ENCODE peak calls at places on chromosomes 13 and 19, in four cellular contexts. One of them, this sample, is unnamed.

GRCh38 chr13:82076421-82076820 is 1735.5 kb upstream of the SPRY2 start:
- DNase-seq in H1: no peak
- DNase-seq in GM12878: no peak
- DNase-seq in K562: no peak
- DNase-seq in this sample: no peak

GRCh38 chr13:40206241-40207109 is 460.0 kb downstream of the FOXO1 start:
- DNase-seq in H1: no peak
- DNase-seq in GM12878: peak
- DNase-seq in K562: no peak
- DNase-seq in this sample: peak

GRCh38 chr19:46221981-46222610 is 7.4 kb upstream of the IGFL1 start:
- DNase-seq in H1: peak
- DNase-seq in GM12878: no peak
- DNase-seq in K562: no peak
- DNase-seq in this sample: peak

GRCh38 chr13:95445116-95445515 is 107.4 kb upstream of the CLDN10 start:
- DNase-seq in H1: no peak
- DNase-seq in GM12878: no peak
- DNase-seq in K562: peak
- DNase-seq in this sample: no peak

GRCh38 chr19:44796701-44797115 is 12.2 kb upstream of the BCAM start:
- DNase-seq in H1: no peak
- DNase-seq in GM12878: no peak
- DNase-seq in K562: no peak
- DNase-seq in this sample: peak

GRCh38 chr19:37467608-37468090 is 405 bp upstream of the ZNF569 start:
- DNase-seq in H1: no peak
- DNase-seq in GM12878: no peak
- DNase-seq in K562: no peak
- DNase-seq in this sample: no peak

GRCh38 chr19:11256189-11256588 is 6.1 kb downstream of the DOCK6 start:
- DNase-seq in H1: no peak
- DNase-seq in GM12878: no peak
- DNase-seq in K562: no peak
- DNase-seq in this sample: peak

GRCh38 chr19:10797541-10798256 is 38.3 kb downstream of the TMED1 start:
- DNase-seq in H1: no peak
- DNase-seq in GM12878: peak
- DNase-seq in K562: no peak
- DNase-seq in this sample: no peak

GRCh38 chr13:25203256-25203794 is 31.2 kb upstream of the AMER2 start:
- DNase-seq in H1: no peak
- DNase-seq in GM12878: no peak
- DNase-seq in K562: no peak
- DNase-seq in this sample: no peak

GRCh38 chr19:46065486-46065885 is 24.7 kb upstream of the IGFL4 start:
- DNase-seq in H1: no peak
- DNase-seq in GM12878: no peak
- DNase-seq in K562: no peak
- DNase-seq in this sample: no peak

GRCh38 chr19:18713550-18714117 is 30.2 kb downstream of the CRTC1 start:
- DNase-seq in H1: no peak
- DNase-seq in GM12878: no peak
- DNase-seq in K562: no peak
- DNase-seq in this sample: no peak

GRCh38 chr19:46299004-46299509 is 2.2 kb downstream of the HIF3A start:
- DNase-seq in H1: no peak
- DNase-seq in GM12878: no peak
- DNase-seq in K562: peak
- DNase-seq in this sample: peak

GRCh38 chr19:44690131-44690440 is 8.9 kb upstream of the CEACAM16 start:
- DNase-seq in H1: no peak
- DNase-seq in GM12878: no peak
- DNase-seq in K562: no peak
- DNase-seq in this sample: no peak

GRCh38 chr19:11381535-11382369 is 2.4 kb downstream of the EPOR start:
- DNase-seq in H1: peak
- DNase-seq in GM12878: peak
- DNase-seq in K562: no peak
- DNase-seq in this sample: peak

GRCh38 chr13:101283782-101284181 is 132.5 kb downstream of the NALCN start:
- DNase-seq in H1: no peak
- DNase-seq in GM12878: no peak
- DNase-seq in K562: no peak
- DNase-seq in this sample: no peak

DNA sequence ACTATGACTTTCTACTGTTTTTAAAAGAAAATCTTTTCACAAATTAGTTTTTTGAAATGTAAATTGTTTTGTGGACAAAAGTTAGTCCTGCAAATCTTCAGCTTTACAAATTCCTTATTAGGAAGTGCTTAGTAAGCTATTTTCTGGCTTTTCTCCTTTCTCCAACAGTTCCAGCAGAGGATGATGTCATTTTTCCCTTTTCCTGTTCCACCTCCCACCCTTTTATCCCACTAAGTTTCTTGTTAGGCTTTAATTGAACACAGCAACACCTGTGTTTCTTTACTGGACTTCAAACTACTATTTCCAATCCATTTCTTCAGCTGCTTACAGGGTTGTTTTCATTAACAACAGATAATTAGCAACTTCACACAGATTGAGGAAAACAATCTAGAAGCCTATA is 389.2 kb downstream of the NDFIP2 start:
- DNase-seq in H1: no peak
- DNase-seq in GM12878: no peak
- DNase-seq in K562: no peak
- DNase-seq in this sample: peak
- TF ChIP-seq CHD1 in H1: no peak
- TF ChIP-seq CHD1 in GM12878: no peak
- TF ChIP-seq CHD1 in K562: no peak
- TF ChIP-seq CHD1 in this sample: no peak

DNA sequence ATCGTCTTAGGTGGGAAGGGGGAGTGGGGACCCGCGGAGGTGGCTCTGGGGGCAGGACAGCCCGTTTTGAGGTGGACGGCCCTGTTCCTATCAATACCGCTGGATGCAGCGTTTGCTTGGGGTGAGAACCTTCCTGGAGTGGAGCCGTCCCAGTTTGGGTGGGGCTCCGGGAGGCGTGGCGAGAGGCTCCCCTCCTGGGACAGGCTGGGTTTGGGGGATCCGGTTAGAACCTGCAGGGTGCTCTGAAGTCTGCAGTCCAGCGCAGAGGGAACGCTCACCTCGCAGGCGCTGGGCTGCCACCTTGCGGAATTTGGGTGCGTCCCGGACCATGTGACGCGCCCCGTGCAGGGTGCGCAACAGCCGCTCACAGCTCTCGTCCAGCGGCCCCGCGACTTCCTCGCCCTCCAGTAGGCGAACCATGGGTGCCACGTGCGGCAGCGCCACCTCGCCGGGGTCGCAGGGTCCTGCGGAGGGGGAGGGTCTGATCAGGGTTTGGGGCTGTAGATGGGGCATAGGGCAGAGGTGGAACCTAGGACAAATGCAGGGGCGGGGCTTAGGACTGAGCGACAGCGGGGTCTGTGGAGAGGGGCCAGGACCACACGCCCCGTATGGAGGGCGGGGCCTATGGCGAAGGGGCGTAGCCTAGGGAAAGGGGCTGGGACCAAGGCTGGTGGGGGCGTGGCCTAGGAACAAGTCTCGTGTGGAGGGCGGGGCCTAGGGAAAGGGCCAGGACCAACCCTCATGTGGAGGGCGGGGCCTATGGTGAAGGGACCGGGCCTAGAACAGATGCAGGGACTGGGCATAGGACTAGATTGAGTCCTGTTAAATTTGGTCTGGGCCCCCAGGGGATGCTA is 13.8 kb downstream of the SH2D3A start:
- DNase-seq in H1: peak
- DNase-seq in GM12878: peak
- DNase-seq in K562: peak
- DNase-seq in this sample: peak
- TF ChIP-seq CHD1 in H1: no peak
- TF ChIP-seq CHD1 in GM12878: no peak
- TF ChIP-seq CHD1 in K562: no peak
- TF ChIP-seq CHD1 in this sample: no peak

DNA sequence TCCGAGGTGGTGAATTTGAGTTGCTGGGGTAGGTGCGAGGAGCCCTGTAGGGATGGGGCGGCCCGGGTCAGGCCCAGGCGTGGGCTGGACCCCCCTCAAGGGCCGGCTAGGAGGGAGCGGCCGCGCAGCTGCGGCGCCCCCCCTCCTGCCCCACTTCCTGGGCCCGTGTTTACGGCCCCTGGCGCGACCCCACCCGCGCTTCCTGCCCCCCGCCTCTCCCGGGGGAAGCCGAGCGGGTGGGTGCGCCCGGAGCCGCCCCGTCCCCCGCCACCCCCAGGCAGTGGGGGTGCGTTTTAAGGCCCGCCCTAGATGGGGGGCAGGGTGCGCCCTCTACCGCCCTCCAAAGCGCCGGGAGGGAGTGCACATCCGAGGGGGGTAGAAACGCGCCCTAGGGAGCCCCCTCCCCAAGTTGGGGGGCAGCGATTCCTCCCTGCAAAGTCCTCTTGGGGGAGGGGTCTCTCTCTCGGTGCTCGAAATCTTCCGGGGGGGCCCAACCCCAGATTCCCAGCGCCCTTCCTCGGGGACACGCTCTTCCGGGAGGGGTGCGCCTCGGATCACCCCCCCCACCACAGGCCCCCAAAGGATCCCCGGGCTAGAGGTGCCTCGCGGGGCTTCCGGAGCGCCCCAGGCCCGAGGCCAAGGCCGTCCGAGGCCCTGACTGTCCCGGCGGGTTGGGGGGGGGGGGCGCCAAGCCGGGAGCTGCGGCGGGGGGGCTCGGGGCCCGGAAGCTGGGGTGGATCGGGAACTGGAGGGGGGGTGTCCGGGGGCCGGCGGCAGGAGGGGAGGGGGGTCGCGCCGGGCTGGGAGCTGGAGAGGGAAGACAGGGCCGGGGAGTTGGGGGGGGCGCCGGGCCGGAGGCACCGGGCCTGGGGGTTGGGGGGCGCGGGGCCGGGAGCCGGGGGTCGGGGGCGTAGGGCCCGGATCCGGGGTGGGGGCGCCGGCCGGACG is 807 bp downstream of the TLE5 start:
- DNase-seq in H1: no peak
- DNase-seq in GM12878: no peak
- DNase-seq in K562: peak
- DNase-seq in this sample: peak
- TF ChIP-seq CHD1 in H1: no peak
- TF ChIP-seq CHD1 in GM12878: no peak
- TF ChIP-seq CHD1 in K562: no peak
- TF ChIP-seq CHD1 in this sample: no peak

GRCh38 chr19:48751835-48752510 is 468 bp downstream of the FUT1 start:
- DNase-seq in H1: no peak
- DNase-seq in GM12878: no peak
- DNase-seq in K562: no peak
- DNase-seq in this sample: no peak

GRCh38 chr19:48750771-48751504 is 1.5 kb downstream of the FUT1 start:
- DNase-seq in H1: no peak
- DNase-seq in GM12878: no peak
- DNase-seq in K562: no peak
- DNase-seq in this sample: no peak

GRCh38 chr19:48750351-48750750 is 2.1 kb downstream of the FUT1 start:
- DNase-seq in H1: no peak
- DNase-seq in GM12878: no peak
- DNase-seq in K562: no peak
- DNase-seq in this sample: no peak

GRCh38 chr19:48754950-48755645 is at the start of gene FGF21:
- DNase-seq in H1: no peak
- DNase-seq in GM12878: no peak
- DNase-seq in K562: peak
- DNase-seq in this sample: no peak

DNA sequence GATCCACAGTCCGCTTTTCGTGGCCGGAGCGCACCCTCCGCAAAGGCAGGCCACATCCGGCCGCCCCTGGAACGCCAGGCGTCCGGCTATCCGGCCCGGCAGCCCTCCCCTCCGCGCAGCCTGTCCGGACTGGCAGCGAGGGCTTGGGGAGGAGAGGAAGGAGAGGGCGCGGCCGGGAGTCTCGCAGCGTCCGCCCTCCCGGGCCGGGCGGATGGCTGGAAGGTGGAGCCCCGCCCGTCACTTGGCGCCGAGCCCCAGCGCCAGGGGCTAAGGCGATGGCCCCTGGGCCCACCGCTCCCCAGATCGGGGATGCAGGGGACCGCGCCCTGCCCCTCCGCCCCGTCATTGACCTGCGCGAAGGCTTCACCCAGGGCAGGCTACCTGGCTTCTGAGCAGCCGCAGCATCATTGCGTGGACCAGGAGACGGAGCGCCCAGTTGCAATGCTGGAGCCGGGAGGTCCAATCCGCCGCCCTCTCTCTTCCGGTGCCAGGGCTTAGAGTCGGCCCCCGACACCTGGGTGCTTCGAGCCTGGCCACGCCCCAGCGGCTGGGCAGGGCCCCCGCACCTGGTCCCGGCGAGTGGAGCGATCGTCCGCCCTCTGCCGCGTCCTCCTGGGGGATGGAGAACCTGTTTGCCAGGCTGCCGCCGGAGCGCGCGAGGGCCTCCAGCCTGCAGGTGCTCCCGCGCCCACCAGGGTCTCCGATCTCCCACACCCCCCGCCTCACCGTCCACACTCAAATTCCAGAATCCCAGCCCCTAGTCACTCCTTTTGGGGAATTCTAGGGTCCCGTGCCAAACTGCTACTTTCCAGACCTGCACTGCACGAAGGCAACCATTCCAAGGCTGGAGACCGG is at the start of gene FUT1:
- DNase-seq in H1: peak
- DNase-seq in GM12878: no peak
- DNase-seq in K562: peak
- DNase-seq in this sample: no peak
- TF ChIP-seq CHD1 in H1: no peak
- TF ChIP-seq CHD1 in GM12878: no peak
- TF ChIP-seq CHD1 in K562: no peak
- TF ChIP-seq CHD1 in this sample: no peak

GRCh38 chr13:91046715-91047327 is 300.7 kb upstream of the MIR17HG start:
- DNase-seq in H1: no peak
- DNase-seq in GM12878: no peak
- DNase-seq in K562: no peak
- DNase-seq in this sample: no peak
- TF ChIP-seq CHD1 in H1: no peak
- TF ChIP-seq CHD1 in GM12878: no peak
- TF ChIP-seq CHD1 in K562: no peak
- TF ChIP-seq CHD1 in this sample: no peak

GRCh38 chr19:13104848-13105646 is 2.4 kb upstream of the LYL1 start:
- DNase-seq in H1: no peak
- DNase-seq in GM12878: no peak
- DNase-seq in K562: no peak
- DNase-seq in this sample: no peak
- TF ChIP-seq CHD1 in H1: no peak
- TF ChIP-seq CHD1 in GM12878: no peak
- TF ChIP-seq CHD1 in K562: no peak
- TF ChIP-seq CHD1 in this sample: no peak

DNA sequence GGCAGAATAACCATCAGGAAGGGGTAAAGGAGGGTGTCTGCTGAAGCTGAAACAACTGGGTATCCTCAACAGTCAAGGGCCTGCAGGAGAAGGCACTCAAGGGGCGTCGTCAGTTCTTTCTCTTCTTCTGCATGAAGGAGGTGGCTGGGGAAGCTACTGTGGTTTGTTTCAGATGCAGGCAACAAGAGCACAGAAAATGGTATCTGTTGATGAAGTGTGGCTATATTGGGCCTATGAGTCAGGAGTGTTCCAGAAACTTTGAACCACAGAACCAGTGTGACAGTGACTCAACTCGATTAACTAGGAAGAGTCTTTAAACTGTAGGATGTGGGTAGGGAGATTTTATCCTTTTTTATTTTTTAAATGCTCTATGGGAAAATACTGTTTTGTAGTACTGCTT is 686.3 kb downstream of the FGF9 start:
- DNase-seq in H1: no peak
- DNase-seq in GM12878: no peak
- DNase-seq in K562: no peak
- DNase-seq in this sample: no peak
- TF ChIP-seq CHD1 in H1: no peak
- TF ChIP-seq CHD1 in GM12878: no peak
- TF ChIP-seq CHD1 in K562: no peak
- TF ChIP-seq CHD1 in this sample: no peak